ENCODE peak calls at places on chromosomes 13 and 19, in nine cellular contexts. W is nucleus accumbens, U is AG08396, A is NCI-H345, Y is lung microvascular endothelial cell, I is endodermal cell, R is GM12865, Z is Calu3, S is amygdala. N is an unnamed sample.
A peak's percentile ranks its signal among the peaks of the same experiment; 100 is the strongest.

GRCh38 chr13:40115456-40115855 is 460.0 kb downstream of the COG6 start:
- DNase-seq in W (no peak), U (no peak), A (no peak), Y (no peak), I (no peak), R (no peak), Z (no peak), S (no peak), N (no peak)

GRCh38 chr19:56351208-56351607 is 36.6 kb upstream of the ZSCAN5A start:
- DNase-seq in W (no peak), U (no peak), A (no peak), Y (no peak), I (no peak), R (no peak), Z (no peak), S (no peak), N (no peak)

GRCh38 chr19:43372462-43372861 is 19.0 kb downstream of the CD177 start:
- DNase-seq in W (no peak), U (no peak), A (no peak), Y (peak; percentile 9), I (no peak), R (no peak), Z (no peak), S (no peak), N (no peak)

GRCh38 chr19:41862445-41862986 is 2.5 kb downstream of the RPS19 start:
- DNase-seq in W (no peak), U (no peak), A (no peak), Y (no peak), I (no peak), R (peak; percentile 32), Z (no peak), S (no peak), N (no peak)

GRCh38 chr13:104831823-104832222 is 1703.6 kb downstream of the EFNB2 start:
- DNase-seq in W (no peak), U (no peak), A (no peak), Y (no peak), I (no peak), R (no peak), Z (no peak), S (no peak), N (no peak)

GRCh38 chr19:901216-902092 is 8.2 kb downstream of the RNU6-9 start:
- DNase-seq in W (no peak), U (no peak), A (no peak), Y (no peak), I (no peak), R (no peak), Z (no peak), S (no peak), N (no peak)

GRCh38 chr13:93714171-93714570 is 487.6 kb downstream of the GPC6 start:
- DNase-seq in W (no peak), U (no peak), A (no peak), Y (no peak), I (no peak), R (no peak), Z (no peak), S (no peak), N (no peak)

GRCh38 chr19:29658221-29658991 is 6.9 kb upstream of the PLEKHF1 start:
- DNase-seq in W (no peak), U (no peak), A (no peak), Y (no peak), I (no peak), R (no peak), Z (no peak), S (no peak), N (no peak)

GRCh38 chr13:78022164-78022877 is 103.7 kb upstream of the EDNRB start:
- DNase-seq in W (no peak), U (peak; percentile 22), A (no peak), Y (peak; percentile 95), I (no peak), R (peak; percentile 88), Z (no peak), S (no peak), N (no peak)

GRCh38 chr13:64758520-64758919 is 2471.6 kb downstream of the PCDH9 start:
- DNase-seq in W (no peak), U (no peak), A (no peak), Y (no peak), I (peak; percentile 43), R (no peak), Z (no peak), S (no peak), N (no peak)

GRCh38 chr19:12841094-12841493 is 2.8 kb downstream of the MAST1 start:
- DNase-seq in W (no peak), U (no peak), A (no peak), Y (no peak), I (peak; percentile 98), R (peak; percentile 35), Z (no peak), S (no peak), N (no peak)

GRCh38 chr19:15696654-15697194 is 23.8 kb downstream of the CYP4F12 start:
- DNase-seq in W (no peak), U (no peak), A (no peak), Y (no peak), I (no peak), R (peak; percentile 23), Z (no peak), S (no peak), N (no peak)

GRCh38 chr19:18894254-18895037 is 1.5 kb downstream of the CERS1 start:
- DNase-seq in W (peak; percentile 93), U (peak; percentile 83), A (peak; percentile 35), Y (no peak), I (no peak), R (no peak), Z (no peak), S (peak; percentile 90), N (no peak)

GRCh38 chr13:109680288-109680687 is 106.1 kb downstream of the IRS2 start:
- DNase-seq in W (no peak), U (no peak), A (no peak), Y (no peak), I (no peak), R (no peak), Z (no peak), S (no peak), N (no peak)

GRCh38 chr13:75864718-75865117 is 228.6 kb downstream of the LMO7 start:
- DNase-seq in W (no peak), U (peak; percentile 35), A (no peak), Y (no peak), I (no peak), R (no peak), Z (no peak), S (no peak), N (no peak)

GRCh38 chr19:28495046-28495445 is 717.9 kb downstream of the UQCRFS1 start:
- DNase-seq in W (no peak), U (no peak), A (no peak), Y (no peak), I (no peak), R (no peak), Z (no peak), S (no peak), N (no peak)

GRCh38 chr19:658916-659839 is 3.8 kb downstream of the RNF126 start:
- DNase-seq in W (no peak), U (peak; percentile 63), A (no peak), Y (peak; percentile 44), I (no peak), R (peak; percentile 75), Z (no peak), S (no peak), N (no peak)

GRCh38 chr13:50170447-50171037 is 155.3 kb downstream of the KCNRG start:
- DNase-seq in W (no peak), U (no peak), A (no peak), Y (peak; percentile 40), I (no peak), R (no peak), Z (no peak), S (no peak), N (no peak)

GRCh38 chr13:32001392-32001768 is 30.2 kb upstream of the FRY start:
- DNase-seq in W (no peak), U (peak; percentile 76), A (peak; percentile 5), Y (peak; percentile 53), I (peak; percentile 59), R (peak; percentile 64), Z (peak; percentile 21), S (no peak), N (peak; percentile 71)

GRCh38 chr19:35408284-35409171 is 37.7 kb downstream of the GPR42 start:
- DNase-seq in W (no peak), U (no peak), A (no peak), Y (no peak), I (no peak), R (peak; percentile 87), Z (no peak), S (no peak), N (no peak)

GRCh38 chr13:108034909-108035308 is 180.4 kb downstream of the LIG4 start:
- DNase-seq in W (no peak), U (no peak), A (no peak), Y (no peak), I (no peak), R (no peak), Z (no peak), S (no peak), N (no peak)

GRCh38 chr19:29139227-29139626 is 73.7 kb downstream of the UQCRFS1 start:
- DNase-seq in W (no peak), U (no peak), A (no peak), Y (no peak), I (no peak), R (no peak), Z (no peak), S (no peak), N (no peak)

GRCh38 chr13:73304442-73304841 is 245.6 kb downstream of the KLF5 start:
- DNase-seq in W (no peak), U (no peak), A (no peak), Y (no peak), I (no peak), R (no peak), Z (no peak), S (no peak), N (no peak)

GRCh38 chr13:105655046-105655445 is 880.4 kb downstream of the EFNB2 start:
- DNase-seq in W (no peak), U (no peak), A (no peak), Y (no peak), I (no peak), R (no peak), Z (no peak), S (no peak), N (no peak)

GRCh38 chr13:66415444-66415843 is 814.7 kb downstream of the PCDH9 start:
- DNase-seq in W (no peak), U (no peak), A (no peak), Y (no peak), I (no peak), R (no peak), Z (no peak), S (no peak), N (no peak)

GRCh38 chr19:29666634-29667389 is 1.6 kb downstream of the PLEKHF1 start:
- DNase-seq in W (no peak), U (peak; percentile 75), A (no peak), Y (peak; percentile 80), I (peak; percentile 85), R (peak; percentile 36), Z (no peak), S (no peak), N (peak; percentile 30)

GRCh38 chr19:676343-677105 is at the start of gene FSTL3:
- DNase-seq in W (no peak), U (peak; percentile 70), A (no peak), Y (no peak), I (peak; percentile 52), R (no peak), Z (no peak), S (no peak), N (no peak)

GRCh38 chr19:46624958-46625661 is at the start of gene PTGIR:
- DNase-seq in W (no peak), U (peak; percentile 81), A (no peak), Y (peak; percentile 55), I (no peak), R (peak; percentile 46), Z (no peak), S (no peak), N (no peak)

GRCh38 chr13:27830010-27830409 is 37.7 kb downstream of the GSX1 start:
- DNase-seq in W (peak; percentile 1), U (peak; percentile 79), A (peak; percentile 47), Y (peak; percentile 43), I (peak; percentile 88), R (peak; percentile 59), Z (peak; percentile 75), S (no peak), N (peak; percentile 76)

GRCh38 chr13:85772379-85772778 is 26.8 kb downstream of the SLITRK6 start:
- DNase-seq in W (no peak), U (no peak), A (no peak), Y (no peak), I (no peak), R (no peak), Z (no peak), S (no peak), N (no peak)

GRCh38 chr13:41383400-41383799 is 72.3 kb downstream of the NAA16 start:
- DNase-seq in W (no peak), U (no peak), A (no peak), Y (peak; percentile 87), I (no peak), R (no peak), Z (no peak), S (no peak), N (no peak)

N was measured in HuH-7.